ENCODE peak calls at places on chromosomes 16 and 17, in six cellular contexts. P is suprapubic skin, U is hepatocyte, I is glutamatergic neuron, Y is gastrocnemius medialis, H is astrocyte. N is an unnamed sample.

GRCh38 chr16:88854306-88855111 is 2.2 kb downstream of the GALNS start:
- DNase-seq in P (no peak), U (no peak), I (no peak), Y (no peak), H (no peak), N (no peak)

GRCh38 chr17:63772801-63773271 is 561 bp downstream of the CCDC47 start:
- DNase-seq in P (no peak), U (no peak), I (no peak), Y (peak; percentile 4), H (peak; percentile 38), N (no peak)

GRCh38 chr17:50564916-50565315 is 4.4 kb downstream of the CACNA1G start:
- DNase-seq in P (peak; percentile 92), U (peak; percentile 74), I (no peak), Y (no peak), H (peak; percentile 34), N (no peak)

GRCh38 chr17:12691173-12691572 is 25.5 kb downstream of the MYOCD start:
- DNase-seq in P (no peak), U (no peak), I (no peak), Y (no peak), H (peak; percentile 3), N (no peak)

GRCh38 chr16:13911306-13911705 is 8.6 kb upstream of the ERCC4 start:
- DNase-seq in P (no peak), U (no peak), I (no peak), Y (no peak), H (no peak), N (no peak)

GRCh38 chr16:67936124-67936875 is at the start of gene PSMB10:
- DNase-seq in P (peak; percentile 83), U (peak; percentile 78), I (peak; percentile 42), Y (no peak), H (peak; percentile 52), N (no peak)

GRCh38 chr16:70713342-70713741 is 27.5 kb upstream of the MTSS2 start:
- DNase-seq in P (no peak), U (no peak), I (no peak), Y (no peak), H (no peak), N (no peak)

GRCh38 chr16:66440970-66441369 is 13.9 kb downstream of the BEAN1 start:
- DNase-seq in P (no peak), U (no peak), I (no peak), Y (no peak), H (no peak), N (no peak)

GRCh38 chr17:79304907-79305306 is 230.3 kb downstream of the ENGASE start:
- DNase-seq in P (no peak), U (no peak), I (peak; percentile 40), Y (no peak), H (no peak), N (no peak)

GRCh38 chr17:13576661-13577526 is 24.8 kb downstream of the HS3ST3A1 start:
- DNase-seq in P (no peak), U (no peak), I (no peak), Y (no peak), H (no peak), N (no peak)

GRCh38 chr16:278863-279366 is 1.5 kb upstream of the ARHGDIG start:
- DNase-seq in P (no peak), U (no peak), I (no peak), Y (no peak), H (peak; percentile 29), N (no peak)

GRCh38 chr17:64492481-64493109 is 4.3 kb downstream of the POLG2 start:
- DNase-seq in P (no peak), U (no peak), I (no peak), Y (no peak), H (no peak), N (no peak)

GRCh38 chr16:47956881-47957280 is 198.9 kb downstream of the ABCC12 start:
- DNase-seq in P (no peak), U (no peak), I (no peak), Y (no peak), H (no peak), N (no peak)

GRCh38 chr17:51270675-51271074 is 10.3 kb downstream of the UTP18 start:
- DNase-seq in P (no peak), U (no peak), I (no peak), Y (no peak), H (no peak), N (no peak)

GRCh38 chr16:54031107-54031760 is 255.4 kb downstream of the IRX3 start:
- DNase-seq in P (no peak), U (no peak), I (no peak), Y (no peak), H (peak; percentile 15), N (no peak)

GRCh38 chr17:78781339-78782304 is at the start of gene CYTH1:
- DNase-seq in P (peak; percentile 85), U (peak; percentile 68), I (peak; percentile 70), Y (no peak), H (no peak), N (no peak)

GRCh38 chr16:11004351-11004750 is 60.0 kb downstream of the CLEC16A start:
- DNase-seq in P (no peak), U (no peak), I (no peak), Y (no peak), H (peak; percentile 61), N (no peak)

GRCh38 chr16:73147958-73148357 is 100.0 kb upstream of the ZFHX3 start:
- DNase-seq in P (no peak), U (no peak), I (no peak), Y (no peak), H (no peak), N (no peak)

GRCh38 chr16:49652441-49653175 is 203.3 kb downstream of the ZNF423 start:
- DNase-seq in P (no peak), U (peak; percentile 53), I (no peak), Y (no peak), H (peak; percentile 79), N (no peak)

GRCh38 chr17:75587718-75588545 is at the start of gene MYO15B:
- DNase-seq in P (peak; percentile 67), U (peak; percentile 75), I (peak; percentile 74), Y (no peak), H (no peak), N (no peak)

GRCh38 chr17:77354420-77354720 is 213.6 kb downstream of the SEC14L1 start:
- DNase-seq in P (no peak), U (no peak), I (no peak), Y (no peak), H (no peak), N (no peak)

GRCh38 chr17:43365356-43365755 is 33.4 kb upstream of the ARL4D start:
- DNase-seq in P (no peak), U (no peak), I (no peak), Y (no peak), H (no peak), N (no peak)
- TF ChIP-seq CTCF in P (no peak), U (no peak), I (peak; percentile 23), Y (peak; percentile 7), H (peak; percentile 21), N (peak; percentile 24)

GRCh38 chr17:34626141-34626681 is 46.8 kb downstream of the TMEM132E start:
- DNase-seq in P (no peak), U (no peak), I (no peak), Y (no peak), H (no peak), N (no peak)
- TF ChIP-seq CTCF in P (no peak), U (no peak), I (no peak), Y (no peak), H (no peak), N (no peak)

GRCh38 chr16:19165101-19165500 is 2.9 kb upstream of the SYT17 start:
- DNase-seq in P (no peak), U (no peak), I (no peak), Y (no peak), H (peak; percentile 8), N (no peak)
- TF ChIP-seq CTCF in P (no peak), U (no peak), I (no peak), Y (no peak), H (no peak), N (no peak)

GRCh38 chr16:2719328-2720062 is 529 bp downstream of the PRSS27 start:
- DNase-seq in P (no peak), U (no peak), I (no peak), Y (peak; percentile 20), H (no peak), N (no peak)

GRCh38 chr16:2717360-2718263 is 2.4 kb downstream of the PRSS27 start:
- DNase-seq in P (no peak), U (no peak), I (no peak), Y (no peak), H (no peak), N (no peak)

GRCh38 chr16:2720063-2720455 is at the start of gene PRSS27:
- DNase-seq in P (no peak), U (no peak), I (no peak), Y (no peak), H (no peak), N (no peak)

GRCh38 chr16:2724088-2724676 is 4.2 kb upstream of the PRSS27 start:
- DNase-seq in P (no peak), U (no peak), I (no peak), Y (no peak), H (no peak), N (no peak)

GRCh38 chr16:2720719-2721633 is 952 bp upstream of the PRSS27 start:
- DNase-seq in P (peak; percentile 91), U (peak; percentile 96), I (peak; percentile 93), Y (peak; percentile 49), H (peak; percentile 51), N (no peak)
- TF ChIP-seq CTCF in P (no peak), U (peak; percentile 64), I (peak; percentile 74), Y (peak; percentile 62), H (no peak), N (peak; percentile 44)